ENCODE peak calls at places on chromosomes 16 and 17, in eight cellular contexts. O is prostate gland, G is osteoblast, D is transverse colon, K is pancreas, A is uterus, V is tibial nerve, X is heart left ventricle. U is an unnamed sample.

GRCh38 chr17:27743288-27743885 is 56.9 kb downstream of the NOS2 start:
- DNase-seq in X (no peak), V (no peak), K (no peak), A (no peak), D (no peak), G (no peak), O (no peak), U (no peak)

GRCh38 chr17:45425125-45425983 is 7.3 kb downstream of the ARHGAP27 start:
- DNase-seq in K (peak), G (peak), X (peak), O (peak), A (no peak), V (no peak), D (peak), U (peak)

GRCh38 chr17:75844530-75845057 is 390 bp upstream of the UNC13D start:
- DNase-seq in X (no peak), D (peak), K (peak), G (peak), V (no peak), O (peak), A (no peak), U (peak)

GRCh38 chr17:323721-324139 is 28.9 kb downstream of the RPH3AL start:
- DNase-seq in A (no peak), K (no peak), X (no peak), D (no peak), O (no peak), V (no peak), G (peak), U (no peak)

GRCh38 chr17:78819402-78819801 is 21.2 kb downstream of the USP36 start:
- DNase-seq in D (no peak), G (no peak), A (no peak), V (no peak), K (no peak), X (no peak), O (no peak), U (no peak)

GRCh38 chr16:1152651-1153259 is at the start of gene CACNA1H:
- DNase-seq in A (peak), K (no peak), G (peak), V (no peak), X (no peak), D (no peak), O (no peak), U (peak)

GRCh38 chr17:45242015-45242414 is 19.9 kb downstream of the SPATA32 start:
- DNase-seq in K (no peak), A (no peak), G (no peak), O (no peak), D (no peak), V (no peak), X (no peak), U (no peak)

GRCh38 chr16:85448557-85449194 is 164.4 kb upstream of the GSE1 start:
- DNase-seq in O (no peak), V (no peak), K (peak), G (no peak), A (peak), D (peak), X (no peak), U (no peak)

GRCh38 chr17:10217916-10218315 is 19.5 kb upstream of the GAS7 start:
- DNase-seq in G (no peak), A (no peak), K (no peak), X (no peak), D (no peak), V (no peak), O (no peak), U (no peak)

GRCh38 chr16:8847623-8848022 is 21.2 kb downstream of the CARHSP1 start:
- DNase-seq in A (no peak), K (no peak), X (no peak), G (peak), V (no peak), D (no peak), O (no peak), U (no peak)

GRCh38 chr17:33192961-33193911 is 99.9 kb downstream of the ASIC2 start:
- DNase-seq in A (no peak), G (no peak), X (no peak), K (no peak), V (no peak), O (no peak), D (no peak), U (no peak)

GRCh38 chr16:5032748-5033167 is 977 bp downstream of the NAGPA start:
- DNase-seq in K (no peak), A (no peak), O (no peak), D (peak), V (no peak), G (peak), X (no peak), U (no peak)

GRCh38 chr16:84683691-84684591 is 15.9 kb upstream of the USP10 start:
- DNase-seq in O (no peak), K (no peak), A (no peak), D (no peak), V (no peak), G (no peak), X (no peak), U (no peak)

GRCh38 chr17:79749156-79749815 is 18.5 kb downstream of the ENPP7 start:
- DNase-seq in O (no peak), G (peak), A (no peak), K (no peak), D (no peak), X (no peak), V (no peak), U (no peak)

GRCh38 chr17:60599220-60599619 is 773 bp upstream of the PPM1D start:
- DNase-seq in X (no peak), O (no peak), V (peak), D (no peak), K (no peak), A (no peak), G (no peak), U (no peak)

GRCh38 chr16:85641776-85642176 is 28.7 kb downstream of the GSE1 start:
- DNase-seq in V (no peak), O (peak), X (no peak), K (peak), D (peak), A (no peak), G (peak), U (peak)

GRCh38 chr16:30183236-30183960 is at the start of gene CORO1A:
- DNase-seq in K (peak), O (peak), G (peak), A (peak), X (peak), D (peak), V (peak), U (peak)

GRCh38 chr16:66551362-66551761 is 1.0 kb upstream of the CKLF start:
- DNase-seq in A (no peak), V (no peak), G (no peak), K (no peak), D (peak), X (no peak), O (no peak), U (peak)

GRCh38 chr17:41971721-41972523 is 5.3 kb downstream of the CNP start:
- DNase-seq in K (no peak), D (no peak), G (peak), A (no peak), O (no peak), V (no peak), X (no peak), U (no peak)

GRCh38 chr17:68961204-68961893 is 6.2 kb upstream of the ABCA8 start:
- DNase-seq in V (no peak), K (no peak), A (no peak), D (no peak), O (no peak), G (peak), X (no peak), U (peak)

GRCh38 chr16:50744911-50745310 is 3.0 kb downstream of the CYLD start:
- DNase-seq in X (no peak), K (no peak), G (no peak), O (no peak), V (no peak), A (no peak), D (no peak), U (no peak)

GRCh38 chr17:73288534-73289302 is 23.1 kb downstream of the CDC42EP4 start:
- DNase-seq in D (peak), V (no peak), X (peak), G (no peak), O (peak), A (no peak), K (peak), U (peak)

GRCh38 chr17:15456972-15457722 is 10.3 kb downstream of the CDRT4 start:
- DNase-seq in X (peak), K (peak), V (peak), A (peak), G (peak), D (peak), O (no peak), U (peak)

GRCh38 chr16:78919852-78920251 is 680.7 kb downstream of the MAF start:
- DNase-seq in D (no peak), X (no peak), A (no peak), V (no peak), O (no peak), G (no peak), K (no peak), U (no peak)

GRCh38 chr17:41367426-41368075 is 2.1 kb downstream of the KRT33B start:
- DNase-seq in G (peak), D (no peak), K (no peak), O (no peak), X (no peak), A (peak), V (no peak), U (no peak)

GRCh38 chr17:34300652-34301390 is 15.3 kb downstream of the CCL11 start:
- DNase-seq in D (no peak), G (peak), V (no peak), A (no peak), X (no peak), K (no peak), O (no peak), U (no peak)

GRCh38 chr16:77376358-77376757 is 58.5 kb downstream of the ADAMTS18 start:
- DNase-seq in V (no peak), X (no peak), O (no peak), D (no peak), A (no peak), K (no peak), G (no peak), U (no peak)

GRCh38 chr17:41444186-41444585 is 3.4 kb upstream of the KRT38 start:
- DNase-seq in O (no peak), X (no peak), K (no peak), A (no peak), V (no peak), G (no peak), D (no peak), U (no peak)

GRCh38 chr17:50110591-50111349 is 15.6 kb downstream of the PDK2 start:
- DNase-seq in G (peak), A (no peak), D (no peak), V (no peak), K (peak), O (no peak), X (peak), U (peak)

GRCh38 chr16:87343753-87344050 is 26.5 kb upstream of the C16orf95 start:
- DNase-seq in A (no peak), K (no peak), D (no peak), O (no peak), G (no peak), V (no peak), X (no peak), U (no peak)

GRCh38 chr16:87345721-87346424 is 28.7 kb upstream of the C16orf95 start:
- DNase-seq in V (no peak), D (no peak), A (no peak), O (no peak), K (no peak), G (no peak), X (no peak), U (no peak)

GRCh38 chr16:87346517-87347060 is 29.4 kb upstream of the C16orf95 start:
- DNase-seq in X (no peak), A (no peak), O (no peak), V (no peak), G (no peak), D (no peak), K (no peak), U (peak)

GRCh38 chr16:87344165-87344930 is 27.2 kb upstream of the C16orf95 start:
- DNase-seq in A (no peak), O (no peak), D (no peak), K (no peak), G (peak), V (no peak), X (no peak), U (peak)

GRCh38 chr16:87344931-87345631 is 27.9 kb upstream of the C16orf95 start:
- DNase-seq in A (no peak), O (no peak), K (no peak), G (no peak), X (peak), V (peak), D (peak), U (peak)
- H3K27ac ChIP-seq in A (peak), O (no peak), K (no peak), G (no peak), X (peak), V (peak), D (peak), U (peak)

GRCh38 chr17:18004901-18005305 is 32.2 kb downstream of the DRC3 start:
- DNase-seq in V (no peak), D (no peak), X (no peak), O (no peak), G (no peak), K (no peak), A (no peak), U (no peak)

GRCh38 chr17:18004345-18004744 is 31.7 kb downstream of the DRC3 start:
- DNase-seq in A (no peak), G (no peak), X (no peak), K (no peak), D (no peak), V (no peak), O (no peak), U (no peak)

GRCh38 chr17:18006495-18007239 is 32.3 kb downstream of the ATPAF2 start:
- DNase-seq in X (no peak), V (no peak), K (no peak), G (no peak), A (no peak), D (no peak), O (no peak), U (no peak)

GRCh38 chr17:18008496-18009268 is 30.3 kb downstream of the ATPAF2 start:
- DNase-seq in A (no peak), O (no peak), V (no peak), X (no peak), G (peak), D (no peak), K (no peak), U (no peak)

GRCh38 chr17:18005496-18005895 is 32.8 kb downstream of the DRC3 start:
- DNase-seq in G (no peak), O (no peak), A (no peak), V (no peak), K (no peak), X (no peak), D (no peak), U (no peak)
- H3K27ac ChIP-seq in G (no peak), O (no peak), A (no peak), V (no peak), K (no peak), X (no peak), D (no peak), U (no peak)

GRCh38 chr16:17511340-17511739 is 40.6 kb upstream of the XYLT1 start:
- DNase-seq in V (peak), D (no peak), K (no peak), A (no peak), X (no peak), G (peak), O (no peak), U (no peak)

GRCh38 chr16:17504050-17504449 is 33.3 kb upstream of the XYLT1 start:
- DNase-seq in D (no peak), V (no peak), A (no peak), O (no peak), G (no peak), X (no peak), K (no peak), U (no peak)

GRCh38 chr16:17510532-17510931 is 39.8 kb upstream of the XYLT1 start:
- DNase-seq in K (no peak), D (no peak), O (no peak), V (no peak), X (no peak), A (no peak), G (no peak), U (no peak)

GRCh38 chr16:17509194-17509593 is 38.4 kb upstream of the XYLT1 start:
- DNase-seq in K (no peak), V (no peak), D (no peak), O (no peak), A (no peak), G (peak), X (no peak), U (no peak)

GRCh38 chr16:17508303-17508702 is 37.5 kb upstream of the XYLT1 start:
- DNase-seq in K (no peak), V (no peak), G (no peak), A (no peak), X (no peak), D (no peak), O (no peak), U (no peak)
- H3K27ac ChIP-seq in K (no peak), V (no peak), G (no peak), A (no peak), X (no peak), D (no peak), O (no peak), U (no peak)

GRCh38 chr16:67552476-67552875 is 9.8 kb upstream of the CTCF start:
- DNase-seq in X (no peak), O (no peak), V (no peak), D (no peak), A (no peak), G (no peak), K (no peak), U (no peak)
- H3K27ac ChIP-seq in X (peak), O (no peak), V (no peak), D (peak), A (peak), G (no peak), K (peak), U (peak)

DNA sequence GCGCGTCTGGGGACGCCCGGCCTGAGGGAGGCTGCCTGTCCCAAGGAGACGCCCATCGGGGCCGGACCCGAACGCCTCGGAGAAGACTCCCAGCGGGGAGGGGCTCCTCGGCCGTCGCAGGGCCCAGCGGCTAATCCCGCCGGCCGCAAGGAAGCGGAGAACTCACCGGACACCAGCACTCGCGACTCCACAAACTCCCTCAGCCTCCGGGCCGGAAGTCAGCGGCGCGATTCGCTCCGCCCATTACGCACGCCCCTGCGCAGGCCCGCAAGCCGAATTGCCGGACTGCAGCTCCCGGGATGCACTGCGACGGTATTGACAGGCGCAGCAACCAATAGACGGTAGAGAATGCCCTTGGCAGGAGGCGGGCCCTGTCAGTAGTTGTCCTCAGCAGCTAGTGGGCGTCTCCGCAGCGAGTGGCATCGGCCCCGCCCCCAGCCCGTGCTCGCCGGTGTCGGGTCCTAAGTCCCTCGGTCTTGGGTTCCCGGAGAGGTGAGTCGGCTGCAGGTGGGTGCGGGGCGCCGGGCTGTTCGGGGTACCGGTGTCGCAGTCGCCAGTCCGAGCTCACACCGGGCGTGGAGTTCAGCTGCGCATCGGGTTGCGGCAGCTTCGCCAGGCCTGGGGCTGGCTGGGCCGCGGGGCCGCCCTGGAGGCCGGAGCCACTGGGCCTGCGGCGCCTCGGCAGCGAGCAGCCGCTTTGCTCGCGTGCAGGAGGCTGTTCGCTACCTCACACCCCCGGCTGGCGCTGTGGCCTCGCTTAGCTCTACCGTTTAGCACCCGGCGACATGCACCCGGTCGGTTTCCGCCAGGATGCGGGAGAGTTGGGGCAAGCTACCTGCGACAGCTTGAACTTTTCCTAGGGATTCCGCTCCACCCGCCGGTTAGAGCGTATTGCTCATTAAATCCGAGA is at the start of the genes ZNF174 and ZSCAN32:
- DNase-seq in K (peak), O (peak), G (peak), D (peak), V (peak), A (peak), X (peak), U (peak)
- H3K27ac ChIP-seq in K (peak), O (peak), G (peak), D (peak), V (peak), A (peak), X (peak), U (peak)

GRCh38 chr16:80940069-80940856 is 66.4 kb downstream of the CMC2 start:
- DNase-seq in G (no peak), O (no peak), K (no peak), X (no peak), V (no peak), A (no peak), D (no peak), U (no peak)

GRCh38 chr16:80938035-80938927 is 68.4 kb downstream of the CMC2 start:
- DNase-seq in O (peak), D (peak), X (peak), K (no peak), A (peak), V (peak), G (peak), U (peak)

GRCh38 chr16:80936410-80936809 is 70.3 kb downstream of the CMC2 start:
- DNase-seq in K (no peak), X (no peak), D (no peak), V (no peak), G (no peak), A (no peak), O (no peak), U (no peak)

GRCh38 chr16:80935691-80936090 is 71.0 kb downstream of the CMC2 start:
- DNase-seq in V (no peak), A (no peak), O (no peak), K (no peak), X (no peak), D (no peak), G (no peak), U (no peak)

DNA sequence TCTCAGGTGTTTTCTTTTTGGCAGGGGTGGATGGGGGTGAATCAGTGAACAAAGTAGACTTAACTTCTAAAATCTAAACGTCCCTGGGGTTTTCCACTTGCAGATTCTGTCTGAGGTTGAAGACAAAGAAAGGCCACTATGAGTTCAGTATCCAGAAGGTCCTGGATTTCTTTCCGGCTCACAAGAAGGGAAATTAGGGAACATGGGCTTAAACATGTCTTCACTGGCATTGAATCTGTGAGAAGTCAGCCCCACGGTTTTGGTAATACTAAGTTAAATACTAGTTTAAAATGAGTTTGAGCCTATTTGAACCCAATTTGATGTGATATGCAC is 67.8 kb downstream of the CMC2 start:
- DNase-seq in A (no peak), D (no peak), O (no peak), X (no peak), G (no peak), V (no peak), K (no peak), U (no peak)
- H3K27ac ChIP-seq in A (peak), D (no peak), O (no peak), X (no peak), G (peak), V (no peak), K (no peak), U (no peak)

U was measured in right cardiac atrium.